ENCODE peak calls at places on chromosomes 2 and 18, in eight cellular contexts. V, Y, G, R, A, E, N and U are unnamed samples.

GRCh38 chr18:79006106-79006795 is 26.6 kb downstream of the SALL3 start:
- DNase-seq in G (no peak), Y (no peak), A (no peak), V (no peak), R (no peak), N (no peak), E (no peak), U (no peak)

GRCh38 chr2:120528051-120528692 is 182.2 kb downstream of the INHBB start:
- DNase-seq in N (peak; percentile 66), R (no peak), A (no peak), V (no peak), E (no peak), G (no peak), Y (no peak), U (no peak)

GRCh38 chr2:200356306-200356705 is 49.8 kb downstream of the SPATS2L start:
- DNase-seq in A (no peak), E (no peak), G (no peak), R (no peak), V (no peak), Y (no peak), N (no peak), U (no peak)

GRCh38 chr2:99911711-99912110 is 230.7 kb downstream of the AFF3 start:
- DNase-seq in V (no peak), N (no peak), A (no peak), R (no peak), Y (no peak), E (no peak), G (no peak), U (no peak)

GRCh38 chr18:77102246-77103040 is 30.1 kb downstream of the MBP start:
- DNase-seq in E (no peak), A (no peak), V (no peak), G (no peak), Y (no peak), R (peak; percentile 69), N (no peak), U (no peak)

GRCh38 chr18:4599312-4599711 is 144.2 kb upstream of the DLGAP1 start:
- DNase-seq in V (no peak), N (no peak), A (no peak), E (peak; percentile 34), R (no peak), G (no peak), Y (no peak), U (no peak)

GRCh38 chr2:23549821-23550535 is 165.0 kb downstream of the KLHL29 start:
- DNase-seq in A (no peak), E (no peak), R (no peak), N (no peak), Y (peak; percentile 12), V (no peak), G (no peak), U (no peak)

GRCh38 chr2:207473203-207473865 is 56.4 kb upstream of the CREB1 start:
- DNase-seq in N (no peak), V (peak; percentile 30), Y (peak; percentile 70), R (peak; percentile 42), G (peak; percentile 70), E (peak; percentile 79), A (no peak), U (peak; percentile 70)

GRCh38 chr2:203534486-203535077 is 519 bp downstream of the RAPH1 start:
- DNase-seq in G (peak; percentile 67), N (peak; percentile 81), E (no peak), V (peak; percentile 12), A (no peak), R (no peak), Y (peak; percentile 63), U (no peak)

GRCh38 chr2:211329421-211329820 is 773.0 kb downstream of the CPS1 start:
- DNase-seq in Y (no peak), G (no peak), R (no peak), V (no peak), E (no peak), N (no peak), A (no peak), U (no peak)

GRCh38 chr2:64540615-64541014 is 16.5 kb downstream of the AFTPH start:
- DNase-seq in R (no peak), N (no peak), V (no peak), Y (no peak), E (no peak), G (no peak), A (no peak), U (no peak)

GRCh38 chr2:127632592-127633489 is 13.1 kb upstream of the GPR17 start:
- DNase-seq in Y (no peak), E (no peak), A (no peak), V (no peak), G (no peak), N (peak; percentile 92), R (no peak), U (no peak)

GRCh38 chr2:88933077-88933476 is 241.6 kb downstream of the RPIA start:
- DNase-seq in A (no peak), R (no peak), V (no peak), N (no peak), E (no peak), Y (no peak), G (no peak), U (no peak)

GRCh38 chr2:233443511-233444183 is 89.4 kb downstream of the DGKD start:
- DNase-seq in R (no peak), Y (peak; percentile 83), A (peak; percentile 47), N (peak; percentile 92), E (peak; percentile 77), V (peak; percentile 69), G (peak; percentile 86), U (peak; percentile 76)

GRCh38 chr18:75489493-75490190 is 62.1 kb upstream of the SMIM21 start:
- DNase-seq in A (no peak), N (no peak), Y (no peak), V (peak; percentile 7), G (no peak), E (no peak), R (peak; percentile 89), U (no peak)

GRCh38 chr2:69381337-69381737 is 5.7 kb downstream of the GFPT1 start:
- DNase-seq in A (no peak), N (no peak), G (no peak), R (no peak), V (no peak), Y (peak; percentile 87), E (no peak), U (no peak)

GRCh38 chr2:120456867-120457266 is 110.9 kb downstream of the INHBB start:
- DNase-seq in R (no peak), Y (peak; percentile 15), A (no peak), G (no peak), V (peak; percentile 60), E (no peak), N (peak; percentile 8), U (no peak)

GRCh38 chr18:79533146-79533545 is 137.4 kb downstream of the NFATC1 start:
- DNase-seq in V (no peak), E (no peak), A (peak; percentile 7), R (no peak), N (no peak), G (no peak), Y (no peak), U (no peak)

GRCh38 chr2:7847321-7847720 is 834.5 kb upstream of the ID2 start:
- DNase-seq in Y (no peak), R (no peak), A (no peak), E (no peak), G (no peak), V (no peak), N (no peak), U (no peak)

GRCh38 chr18:33317640-33318039 is 122.9 kb downstream of the CCDC178 start:
- DNase-seq in V (no peak), R (no peak), E (no peak), G (no peak), A (no peak), N (no peak), Y (no peak), U (no peak)

GRCh38 chr18:33316146-33316587 is 124.4 kb downstream of the CCDC178 start:
- DNase-seq in E (peak; percentile 49), A (no peak), Y (no peak), V (no peak), R (no peak), G (no peak), N (no peak), U (no peak)
- TF ChIP-seq CTCF in E (peak; percentile 46), A (no peak), Y (no peak), V (peak; percentile 38), R (no peak), G (no peak), N (no peak), U (no peak)

GRCh38 chr18:55234366-55235093 is 275.3 kb upstream of the CCDC68 start:
- DNase-seq in N (peak; percentile 83), G (peak; percentile 90), A (peak; percentile 78), V (peak; percentile 47), Y (peak; percentile 80), E (peak; percentile 86), R (no peak), U (peak; percentile 91)
- H3K4me3 ChIP-seq in N (no peak overlapping the region), G (no peak overlapping the region), A (no peak overlapping the region), V (no peak overlapping the region), Y (no peak overlapping the region), E (no peak overlapping the region), R (no peak overlapping the region), U (peak overlapping the region; percentile 18)

DNA sequence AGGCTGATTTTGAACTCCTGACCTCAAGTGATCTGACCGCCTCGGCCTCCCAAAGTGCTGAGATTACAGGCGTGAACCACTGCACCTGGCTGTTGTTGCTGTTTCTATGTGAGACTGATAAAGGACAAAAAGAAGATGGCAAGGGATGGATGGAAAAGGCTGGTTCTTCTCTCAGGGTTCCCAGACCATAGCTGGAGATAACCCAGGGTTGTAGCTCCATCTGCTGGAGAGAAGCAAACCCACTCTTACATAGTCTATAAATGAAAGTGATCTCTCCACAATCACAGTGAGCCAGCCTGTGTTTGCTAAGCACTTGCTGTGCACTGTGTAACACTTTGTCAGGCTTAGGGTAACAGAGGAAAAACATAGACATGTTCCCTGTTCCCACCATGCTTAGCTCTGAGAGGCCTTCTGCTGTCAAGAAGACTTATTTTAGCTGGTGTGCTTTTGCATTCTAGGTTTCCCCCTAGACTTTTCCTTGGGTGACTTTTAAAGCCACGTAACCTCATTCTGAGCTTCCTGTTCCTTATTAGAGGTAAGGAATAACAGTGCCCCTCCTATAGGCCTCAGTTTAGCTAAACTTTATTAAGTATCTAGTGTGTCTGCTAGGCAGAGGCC is 49.7 kb downstream of the LIMS1 start:
- DNase-seq in Y (peak; percentile 83), R (no peak), E (peak; percentile 80), V (peak; percentile 82), G (peak; percentile 82), A (no peak), N (no peak), U (no peak)
- TF ChIP-seq CTCF in Y (peak; percentile 86), R (peak; percentile 81), E (peak; percentile 80), V (peak; percentile 95), G (peak; percentile 72), A (peak; percentile 78), N (peak; percentile 62), U (peak; percentile 72)

DNA sequence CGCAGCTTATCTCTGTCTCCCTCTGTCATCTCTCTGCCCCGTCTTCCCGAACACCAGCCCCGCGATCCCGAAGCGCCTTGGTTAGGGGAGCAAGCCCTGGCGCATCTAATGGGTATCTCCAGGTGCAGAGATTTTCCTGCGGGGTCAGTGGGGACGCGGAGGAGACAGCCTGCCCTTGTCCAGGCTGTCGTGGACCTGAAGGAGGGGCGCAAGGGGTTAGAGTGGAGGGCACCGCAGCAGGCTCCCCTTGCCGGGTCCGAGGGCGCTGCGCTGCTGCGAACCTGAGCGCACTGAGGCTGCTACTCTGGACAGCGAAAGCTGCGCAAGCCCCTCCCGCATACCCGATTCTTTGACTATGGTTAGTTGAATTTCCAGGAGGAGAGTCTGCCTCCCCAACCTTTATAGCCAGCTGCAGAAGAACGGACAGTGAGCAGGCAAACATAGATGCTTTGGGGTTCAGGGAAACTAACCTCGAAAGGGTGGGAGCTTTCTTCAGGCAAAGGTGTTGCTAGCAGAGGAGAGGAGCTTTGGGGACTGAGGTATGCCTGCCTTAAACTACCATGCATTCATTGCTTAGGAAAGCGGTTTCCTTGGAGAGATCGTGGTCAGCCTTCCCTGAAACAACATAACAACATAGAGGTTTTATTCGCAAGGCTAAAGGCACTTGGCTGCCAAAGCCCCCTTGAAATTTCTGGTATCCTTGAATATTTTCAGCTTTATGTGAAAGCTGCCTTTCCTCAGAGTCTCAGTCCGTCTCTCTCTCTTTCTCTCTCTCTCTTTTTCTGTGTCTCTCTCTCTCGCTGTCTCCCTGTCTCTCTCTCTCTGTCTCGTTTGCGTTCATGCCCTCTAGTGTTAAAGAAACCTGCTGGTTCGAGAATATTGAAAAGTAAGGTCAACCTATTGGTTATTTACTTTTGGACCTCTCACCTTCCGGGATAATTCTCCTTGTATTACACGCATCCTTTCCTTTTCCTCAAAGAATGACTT is 1.6 kb downstream of the GALNT13 start:
- DNase-seq in E (peak; percentile 80), A (no peak), N (peak; percentile 48), Y (no peak), G (no peak), V (no peak), R (no peak), U (no peak)
- H3K4me3 ChIP-seq in E (peak overlapping the region; percentile 68), A (no peak overlapping the region), N (no peak overlapping the region), Y (no peak overlapping the region), G (no peak overlapping the region), V (no peak overlapping the region), R (no peak overlapping the region), U (peak overlapping the region; percentile 75)